ENCODE peak calls at places on chromosomes 6 and 20, in seven cellular contexts. P is cardiac fibroblast, S is GM12865, H is spleen, B is uterus, J is PC-3, L is cardiac muscle cell. G is an unnamed sample.

GRCh38 chr20:57020364-57020763 is 246.1 kb downstream of the BMP7 start:
- DNase-seq in B (no peak), L (no peak), P (no peak), S (no peak), J (no peak), H (no peak), G (no peak)

GRCh38 chr6:41723178-41723935 is 12.1 kb downstream of the TFEB start:
- DNase-seq in B (peak), S (peak), L (peak), P (peak), J (peak), H (peak), G (peak)

GRCh38 chr6:168865522-168865921 is 388.1 kb downstream of the THBS2 start:
- DNase-seq in B (no peak), J (no peak), L (no peak), H (no peak), P (no peak), S (no peak), G (no peak)

GRCh38 chr20:60053125-60053812 is 95.0 kb downstream of the CDH26 start:
- DNase-seq in H (no peak), B (no peak), S (no peak), L (no peak), J (no peak), P (no peak), G (no peak)

GRCh38 chr6:167152858-167153257 is 4.9 kb downstream of the GPR31 start:
- DNase-seq in S (peak), L (no peak), J (no peak), H (peak), B (no peak), P (no peak), G (no peak)

GRCh38 chr20:42093542-42094440 is 475.6 kb upstream of the CHD6 start:
- DNase-seq in H (no peak), S (no peak), J (no peak), L (no peak), B (no peak), P (no peak), G (peak)

GRCh38 chr20:1718604-1719384 is 61.2 kb upstream of the SIRPG start:
- DNase-seq in J (peak), B (peak), S (no peak), H (no peak), L (peak), P (peak), G (no peak)

GRCh38 chr6:124434416-124434815 is 527.8 kb upstream of the RNF217 start:
- DNase-seq in L (no peak), J (no peak), B (no peak), H (no peak), P (no peak), S (no peak), G (no peak)

GRCh38 chr20:51286758-51287157 is 255.8 kb downstream of the NFATC2 start:
- DNase-seq in P (no peak), L (no peak), H (no peak), S (no peak), B (no peak), J (no peak), G (no peak)

GRCh38 chr20:50868509-50869495 is 62.4 kb downstream of the ADNP start:
- DNase-seq in L (no peak), J (peak), S (no peak), P (no peak), H (peak), B (no peak), G (no peak)

GRCh38 chr6:16683524-16684194 is 77.6 kb downstream of the ATXN1 start:
- DNase-seq in H (no peak), S (no peak), J (peak), B (peak), P (peak), L (peak), G (no peak)

GRCh38 chr6:56400273-56400672 is 152.9 kb upstream of the COL21A1 start:
- DNase-seq in L (no peak), H (no peak), B (no peak), S (no peak), P (no peak), J (no peak), G (no peak)

GRCh38 chr6:5365430-5366195 is 104.3 kb downstream of the FARS2 start:
- DNase-seq in S (no peak), H (no peak), B (no peak), L (no peak), P (no peak), J (no peak), G (no peak)

GRCh38 chr6:89035252-89036106 is 45.1 kb upstream of the PNRC1 start:
- DNase-seq in S (no peak), P (peak), J (peak), H (no peak), L (peak), B (peak), G (no peak)

GRCh38 chr6:132768051-132768517 is 10.4 kb upstream of the VNN2 start:
- DNase-seq in S (peak), H (peak), P (peak), J (peak), L (peak), B (no peak), G (peak)

GRCh38 chr20:1336699-1337387 is 7.9 kb upstream of the SDCBP2 start:
- DNase-seq in B (peak), P (peak), S (no peak), J (no peak), L (peak), H (peak), G (no peak)

GRCh38 chr6:53432318-53433161 is 83.8 kb upstream of the ELOVL5 start:
- DNase-seq in L (peak), H (no peak), S (no peak), B (no peak), P (peak), J (peak), G (no peak)

GRCh38 chr6:166275714-166276166 is 32.5 kb downstream of the PRR18 start:
- DNase-seq in P (peak), L (peak), S (peak), J (peak), B (no peak), H (peak), G (peak)

GRCh38 chr6:131532476-131533108 is 40.4 kb upstream of the ARG1 start:
- DNase-seq in S (peak), H (no peak), B (no peak), L (no peak), J (no peak), P (peak), G (no peak)

DNA sequence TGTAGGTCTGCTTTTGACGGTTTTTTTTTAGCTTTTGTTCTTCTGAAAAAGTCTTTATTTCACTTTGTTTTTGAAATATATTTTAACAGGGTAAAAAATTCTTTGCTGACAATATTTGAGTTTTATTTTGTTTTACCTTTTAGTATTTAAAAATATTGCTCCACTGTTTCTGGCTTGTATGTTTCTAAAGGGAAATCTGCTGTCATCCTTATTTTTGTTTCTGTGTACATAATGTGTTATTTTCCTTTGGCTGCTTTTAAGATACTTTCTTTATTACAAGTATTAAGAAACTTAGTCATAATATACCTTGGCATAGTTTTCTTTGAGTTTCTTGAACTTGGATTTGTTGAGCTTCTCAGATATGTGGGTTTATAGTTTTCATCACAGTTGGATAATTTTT is 88.6 kb upstream of the SPACA1 start:
- DNase-seq in J (no peak), S (no peak), B (no peak), L (no peak), P (no peak), H (no peak), G (no peak)
- H3K4me3 ChIP-seq in J (no peak), S (no peak), B (no peak), L (no peak), P (no peak), H (no peak), G (no peak)

GRCh38 chr6:3371222-3371949 is 85.5 kb downstream of the SLC22A23 start:
- DNase-seq in H (no peak), P (no peak), J (no peak), S (no peak), B (no peak), L (no peak), G (no peak)

GRCh38 chr6:3370361-3371221 is 86.3 kb downstream of the SLC22A23 start:
- DNase-seq in B (no peak), J (peak), H (no peak), S (no peak), P (no peak), L (no peak), G (no peak)

GRCh38 chr6:3372184-3372846 is 84.5 kb downstream of the SLC22A23 start:
- DNase-seq in J (no peak), S (no peak), P (no peak), L (no peak), H (no peak), B (no peak), G (no peak)

GRCh38 chr6:3373597-3374203 is 83.2 kb downstream of the SLC22A23 start:
- DNase-seq in S (no peak), P (no peak), B (no peak), H (no peak), L (no peak), J (no peak), G (no peak)

GRCh38 chr6:3372912-3373554 is 83.8 kb downstream of the SLC22A23 start:
- DNase-seq in B (no peak), J (no peak), L (no peak), P (no peak), S (no peak), H (no peak), G (no peak)
- H3K4me3 ChIP-seq in B (no peak), J (no peak), L (no peak), P (no peak), S (no peak), H (no peak), G (no peak)

GRCh38 chr6:30915591-30915946 is 1.5 kb downstream of the VARS2 start:
- DNase-seq in S (peak), P (peak), H (no peak), B (peak), L (peak), J (peak), G (peak)
- H3K4me3 ChIP-seq in S (peak), P (no peak), H (no peak), B (no peak), L (no peak), J (peak), G (no peak)

GRCh38 chr6:35677456-35677855 is 11.3 kb downstream of the FKBP5 start:
- DNase-seq in H (no peak), S (no peak), B (no peak), J (no peak), P (no peak), L (no peak), G (no peak)

GRCh38 chr6:35679399-35679798 is 9.3 kb downstream of the FKBP5 start:
- DNase-seq in B (no peak), J (no peak), P (no peak), H (no peak), S (no peak), L (no peak), G (no peak)

GRCh38 chr6:35675871-35676459 is 12.8 kb downstream of the FKBP5 start:
- DNase-seq in L (no peak), J (no peak), B (no peak), H (no peak), S (no peak), P (no peak), G (no peak)

GRCh38 chr6:35678814-35679213 is 9.9 kb downstream of the FKBP5 start:
- DNase-seq in L (no peak), P (no peak), H (no peak), B (no peak), J (no peak), S (no peak), G (no peak)

DNA sequence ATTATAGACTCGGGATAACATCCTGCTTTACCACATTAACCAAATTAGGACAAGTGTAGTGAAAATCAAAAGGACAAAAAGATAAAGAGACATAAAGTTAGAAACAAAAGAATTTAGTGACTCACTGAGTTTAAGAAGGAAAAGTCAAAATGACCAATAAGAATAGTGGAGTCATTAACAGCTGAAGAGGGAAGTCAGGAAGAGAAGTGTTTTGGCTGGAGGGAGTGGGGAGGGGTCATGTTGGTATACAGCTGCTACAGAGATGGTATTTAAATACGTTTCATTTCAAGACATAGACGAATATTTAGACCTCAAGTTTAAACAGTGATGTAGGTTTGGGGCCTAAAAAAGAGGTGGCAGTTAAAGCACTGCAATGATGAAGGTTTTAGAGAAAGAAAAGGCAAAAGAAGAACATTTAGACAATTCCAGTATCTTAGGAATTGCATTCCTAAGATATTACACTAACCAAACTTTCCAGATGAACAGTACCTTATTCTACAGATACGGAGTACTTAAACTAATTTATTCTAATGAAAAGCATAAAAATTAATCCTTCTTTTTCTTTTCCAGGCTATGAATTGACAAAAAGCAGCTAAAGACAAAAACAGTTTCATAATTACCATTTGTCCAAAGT is 10.6 kb downstream of the FKBP5 start:
- DNase-seq in L (peak), S (no peak), P (peak), B (no peak), J (no peak), H (no peak), G (no peak)
- H3K4me3 ChIP-seq in L (no peak), S (no peak), P (no peak), B (no peak), J (no peak), H (no peak), G (no peak)

GRCh38 chr20:17965042-17965697 is 3.4 kb downstream of the SNX5 start:
- DNase-seq in P (no peak), L (peak), H (peak), J (no peak), S (no peak), B (no peak), G (no peak)

GRCh38 chr20:17964073-17964472 is 4.5 kb downstream of the SNX5 start:
- DNase-seq in P (no peak), J (no peak), L (no peak), B (no peak), H (no peak), S (no peak), G (no peak)

GRCh38 chr20:17966432-17967312 is 1.9 kb downstream of the SNX5 start:
- DNase-seq in H (no peak), B (no peak), S (peak), P (peak), L (peak), J (peak), G (peak)

GRCh38 chr20:17963114-17963897 is 5.3 kb downstream of the SNX5 start:
- DNase-seq in H (no peak), L (no peak), S (no peak), B (no peak), P (no peak), J (no peak), G (no peak)

DNA sequence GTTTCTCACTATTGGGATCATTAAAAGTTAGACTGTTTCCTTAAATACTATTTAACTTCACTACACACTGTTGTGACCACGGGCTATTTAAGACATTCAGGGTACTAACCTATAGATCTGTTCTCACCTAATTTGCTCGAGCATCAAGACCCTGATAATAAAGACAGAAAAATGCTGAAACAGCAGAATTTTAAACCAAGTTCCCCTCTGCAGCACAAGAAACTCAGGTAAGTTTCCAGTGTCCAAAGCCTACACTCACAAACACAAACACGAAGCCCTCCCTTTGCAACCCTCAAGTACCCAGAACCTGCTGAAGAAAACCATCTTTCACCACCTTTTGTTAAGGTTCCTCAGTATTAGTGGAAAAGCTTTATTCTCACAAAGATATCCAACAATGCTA is 4.0 kb downstream of the SNX5 start:
- DNase-seq in P (no peak), B (no peak), J (no peak), H (no peak), L (no peak), S (no peak), G (no peak)
- H3K4me3 ChIP-seq in P (no peak), B (no peak), J (peak), H (no peak), L (no peak), S (peak), G (no peak)

DNA sequence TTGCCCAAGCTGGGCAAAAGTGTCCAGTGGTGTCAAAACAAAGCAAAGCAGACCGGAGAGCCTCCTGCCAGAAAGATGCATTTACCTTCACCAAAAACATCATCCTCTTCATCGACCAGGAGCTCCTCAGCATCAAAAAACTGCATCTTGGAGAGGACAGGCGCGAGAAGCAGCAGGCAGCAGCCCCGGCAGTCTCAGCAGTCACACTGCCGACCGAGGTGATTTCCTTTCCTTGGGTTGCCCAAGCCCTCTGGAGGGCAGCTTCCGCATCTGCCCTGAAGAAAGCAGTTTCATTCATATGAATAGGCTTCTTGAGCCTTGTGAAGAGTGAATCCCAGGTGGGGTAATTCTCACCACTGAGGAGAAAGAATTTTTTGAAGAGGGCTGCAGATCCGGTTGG is at the start of gene RIPOR2:
- DNase-seq in J (no peak), H (peak), L (no peak), S (peak), B (no peak), P (no peak), G (peak)
- H3K4me3 ChIP-seq in J (no peak), H (peak), L (no peak), S (peak), B (no peak), P (no peak), G (peak)

DNA sequence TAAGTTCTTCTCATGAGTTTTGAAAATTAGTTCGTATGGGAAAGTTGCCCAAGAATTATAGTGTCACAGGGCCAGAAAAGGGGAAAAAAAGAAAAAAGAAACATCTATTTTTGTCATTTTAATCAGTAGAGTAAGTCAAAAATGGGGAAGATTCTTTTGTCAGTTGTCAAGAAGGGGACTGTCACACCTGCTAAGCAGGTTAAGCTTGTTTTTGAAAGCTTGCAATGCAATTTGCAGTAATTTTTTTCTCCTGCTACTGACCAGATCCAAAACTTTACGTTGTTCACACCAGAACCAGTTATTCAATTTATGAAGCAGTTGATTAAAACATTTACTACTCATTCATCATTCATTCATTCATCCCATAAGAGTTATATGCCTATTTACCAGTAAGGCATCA is 171.4 kb downstream of the SOX4 start:
- DNase-seq in P (no peak), S (no peak), J (peak), B (no peak), H (no peak), L (no peak), G (no peak)
- H3K4me3 ChIP-seq in P (no peak), S (no peak), J (no peak), B (no peak), H (no peak), L (no peak), G (no peak)